ENCODE peak calls at places on chromosomes 11 and 22, in four cellular contexts. K is prostate gland, X is fibroblast of lung, Z is sigmoid colon. B is an unnamed sample. For H3K36me3 and H3K27me3, the result is how much of the 10 kb centered on the place peaks cover.

GRCh38 chr11:63614136-63614664 is at the start of gene PLAAT3:
- DNase-seq in K (no peak), Z (peak), X (peak), B (peak)

GRCh38 chr11:121494355-121495099 is 41.8 kb upstream of the SORL1-AS1 start:
- DNase-seq in X (no peak), K (no peak), Z (no peak), B (peak)

GRCh38 chr11:86230196-86230813 is 14.2 kb upstream of the EED start:
- DNase-seq in X (peak), K (no peak), Z (no peak), B (no peak)

GRCh38 chr22:19942886-19943664 is 1.5 kb upstream of the TXNRD2 start:
- DNase-seq in Z (peak), K (peak), X (peak), B (peak)

GRCh38 chr11:33869511-33870422 is 22.1 kb downstream of the LMO2 start:
- DNase-seq in K (no peak), X (peak), Z (no peak), B (peak)

GRCh38 chr11:6625156-6625831 is 6.1 kb upstream of the TPP1 start:
- DNase-seq in K (no peak), Z (no peak), X (no peak), B (no peak)

GRCh38 chr11:17098038-17098437 is 20.6 kb upstream of the RPS13 start:
- DNase-seq in X (no peak), K (no peak), Z (no peak), B (no peak)

GRCh38 chr11:12139144-12139881 is 28.9 kb downstream of the MICAL2 start:
- DNase-seq in K (no peak), X (peak), Z (peak), B (peak)

GRCh38 chr11:34183840-34184358 is 78.5 kb downstream of the NAT10 start:
- DNase-seq in K (no peak), X (no peak), Z (no peak), B (no peak)

GRCh38 chr22:46706060-46706459 is 32.0 kb downstream of the CERK start:
- DNase-seq in Z (no peak), K (no peak), X (no peak), B (no peak)

GRCh38 chr22:36277482-36278291 is 24.8 kb downstream of the APOL1 start:
- DNase-seq in X (peak), K (peak), Z (peak), B (peak)

GRCh38 chr11:118434553-118435232 is 1.6 kb upstream of the KMT2A start:
- DNase-seq in K (peak), Z (peak), X (peak), B (peak)

GRCh38 chr11:115496892-115497291 is 7.3 kb downstream of the CADM1 start:
- DNase-seq in K (no peak), Z (no peak), X (peak), B (no peak)

GRCh38 chr22:40703174-40703573 is 23.9 kb downstream of the MCHR1 start:
- DNase-seq in K (no peak), X (no peak), Z (no peak), B (no peak)

GRCh38 chr11:61042961-61043540 is 59.2 kb upstream of the CD5 start:
- DNase-seq in X (no peak), Z (no peak), K (no peak), B (no peak)

GRCh38 chr11:131817701-131818188 is 447.3 kb downstream of the NTM start:
- DNase-seq in Z (no peak), X (no peak), K (no peak), B (no peak)

GRCh38 chr22:26884921-26885320 is 227.5 kb downstream of the MIAT start:
- DNase-seq in K (no peak), Z (no peak), X (peak), B (no peak)

GRCh38 chr22:21044931-21045584 is 688 bp upstream of the LRRC74B start:
- DNase-seq in Z (no peak), X (peak), K (no peak), B (no peak)

GRCh38 chr22:26516503-26516902 is 4.2 kb upstream of the TFIP11 start:
- DNase-seq in Z (no peak), X (no peak), K (no peak), B (no peak)

GRCh38 chr11:100632970-100633452 is 54.1 kb upstream of the ARHGAP42 start:
- DNase-seq in X (peak), K (peak), Z (peak), B (no peak)

GRCh38 chr22:46672731-46673130 is 52.5 kb downstream of the GRAMD4 start:
- DNase-seq in X (no peak), K (no peak), Z (no peak), B (no peak)

GRCh38 chr11:65425971-65426838 is 3.6 kb downstream of the NEAT1 start:
- DNase-seq in Z (peak), K (no peak), X (peak), B (no peak)

GRCh38 chr11:76327223-76327622 is 53.7 kb downstream of the THAP12 start:
- DNase-seq in X (no peak), Z (no peak), K (no peak), B (no peak)

GRCh38 chr11:116504541-116505149 is 268.1 kb downstream of the BUD13 start:
- DNase-seq in K (no peak), Z (no peak), X (no peak), B (peak)

GRCh38 chr22:29871684-29872083 is 11.3 kb upstream of the MTMR3 start:
- DNase-seq in K (peak), X (peak), Z (no peak), B (peak)

GRCh38 chr22:48719978-48720661 is 1107.6 kb downstream of the BRD1 start:
- DNase-seq in X (no peak), Z (peak), K (no peak), B (peak)

GRCh38 chr11:130023204-130023603 is 20.6 kb upstream of the PRDM10 start:
- DNase-seq in K (no peak), Z (no peak), X (peak), B (no peak)

GRCh38 chr11:14356342-14356741 is 2.6 kb downstream of the RRAS2 start:
- DNase-seq in K (no peak), X (no peak), Z (no peak), B (no peak)

GRCh38 chr11:831132-831864 is 1.5 kb upstream of the CD151 start:
- DNase-seq in Z (no peak), K (no peak), X (peak), B (no peak)
- H3K4me3 ChIP-seq in Z (peak), K (no peak), X (no peak), B (peak)

DNA sequence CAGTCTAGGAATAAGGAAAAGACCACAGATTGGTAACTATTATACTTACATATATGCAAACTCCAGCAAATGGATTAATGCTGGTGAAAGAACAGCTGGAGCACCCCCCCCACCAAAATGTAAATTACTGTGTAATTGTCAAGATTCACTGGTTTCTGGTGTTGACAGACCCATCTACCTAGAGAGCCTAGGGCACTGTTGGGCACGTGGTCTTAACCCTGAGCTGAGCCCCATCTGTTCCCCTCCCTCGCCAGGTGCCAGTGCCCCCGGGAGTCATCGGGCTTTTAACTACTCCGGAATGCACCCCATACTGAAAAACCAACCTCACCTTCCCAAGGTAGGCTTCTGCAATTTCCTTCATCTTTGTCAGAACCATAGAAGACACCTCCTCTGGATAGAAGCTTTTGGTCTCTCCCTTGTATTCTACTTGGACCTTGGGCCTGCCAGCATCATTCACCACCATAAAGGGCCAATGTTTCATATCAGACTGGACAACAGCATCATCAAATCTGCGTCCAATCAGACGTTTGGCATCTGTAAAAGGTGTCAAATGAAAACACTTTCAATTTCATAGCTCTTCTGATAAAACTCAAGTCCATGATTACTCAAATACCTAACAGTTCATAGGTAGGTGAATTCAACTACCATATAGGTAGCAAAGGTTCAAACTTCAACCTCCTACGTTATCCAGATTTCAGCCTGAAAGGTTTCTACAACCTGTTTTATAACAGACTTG is 1.5 kb downstream of the HSPA8 start:
- DNase-seq in X (no peak), Z (no peak), K (no peak), B (no peak)
- H3K36me3 ChIP-seq in X (under half), Z (under half), K (under half), B (under half)

GRCh38 chr11:2690596-2691354 is 9.0 kb downstream of the KCNQ1OT1 start:
- DNase-seq in X (no peak), Z (peak), K (no peak), B (no peak)
- H3K27me3 ChIP-seq in X (under half), Z (under half), K (under half), B (under half)

GRCh38 chr22:50298937-50299656 is 8.3 kb downstream of the PLXNB2 start:
- DNase-seq in Z (no peak), K (no peak), X (no peak), B (peak)
- H3K4me3 ChIP-seq in Z (peak), K (peak), X (no peak), B (peak)

GRCh38 chr22:49786976-49787843 is 40.5 kb downstream of the BRD1 start:
- DNase-seq in Z (no peak), X (no peak), K (no peak), B (peak)
- H3K36me3 ChIP-seq in Z (under half), X (under half), K (under half), B (under half)

DNA sequence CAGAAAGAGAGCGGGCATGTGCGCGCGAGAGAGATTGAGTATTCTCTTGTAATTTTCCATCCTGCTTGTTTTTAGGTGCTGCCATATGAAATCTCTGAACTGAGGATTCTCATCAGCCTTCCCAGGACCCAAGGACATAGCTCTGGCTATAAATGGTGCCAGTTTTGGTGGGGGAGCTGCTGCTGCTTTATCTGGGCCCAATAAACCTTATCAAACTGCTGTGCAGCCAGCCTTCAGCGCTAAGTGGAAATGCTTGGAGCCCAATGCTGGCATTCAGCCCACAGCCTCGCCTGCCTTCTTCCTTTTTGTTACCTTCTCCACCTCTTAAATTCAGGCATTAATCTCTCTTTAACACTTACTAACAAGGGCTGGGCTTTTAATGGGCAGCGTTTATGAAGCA is 2.4 kb upstream of the ZBTB16 start:
- DNase-seq in K (no peak), Z (peak), X (no peak), B (no peak)
- H3K27me3 ChIP-seq in K (under half), Z (under half), X (under half), B (half or more)